ENCODE peak calls at places on chromosomes 5 and 9, in four cellular contexts. One of them, this sample, is unnamed.
A peak's percentile ranks its signal among the peaks of the same experiment; 100 is the strongest.

GRCh38 chr9:6304232-6304631 is 23.9 kb upstream of the TPD52L3 start:
- DNase-seq in AG04450: no peak
- DNase-seq in cardiac muscle cell: no peak
- DNase-seq in mammary epithelial cell: no peak
- DNase-seq in this sample: no peak

GRCh38 chr9:105672711-105673234 is 10.5 kb downstream of the TAL2 start:
- DNase-seq in AG04450: no peak
- DNase-seq in cardiac muscle cell: no peak
- DNase-seq in mammary epithelial cell: no peak
- DNase-seq in this sample: no peak

GRCh38 chr5:173837654-173838053 is 50.5 kb upstream of the CPEB4 start:
- DNase-seq in cardiac muscle cell: no peak
- DNase-seq in AG04450: no peak
- DNase-seq in mammary epithelial cell: no peak
- DNase-seq in this sample: no peak

GRCh38 chr9:94801685-94802084 is 75.2 kb downstream of the AOPEP start:
- DNase-seq in AG04450: no peak
- DNase-seq in mammary epithelial cell: peak; percentile 29
- DNase-seq in cardiac muscle cell: no peak
- DNase-seq in this sample: no peak

GRCh38 chr5:92519717-92520632 is 1061.0 kb downstream of the NR2F1-AS1 start:
- DNase-seq in AG04450: no peak
- DNase-seq in mammary epithelial cell: no peak
- DNase-seq in cardiac muscle cell: no peak
- DNase-seq in this sample: no peak

GRCh38 chr5:119515192-119515591 is 62.9 kb downstream of the HSD17B4 start:
- DNase-seq in mammary epithelial cell: no peak
- DNase-seq in cardiac muscle cell: no peak
- DNase-seq in AG04450: no peak
- DNase-seq in this sample: no peak

GRCh38 chr9:36935332-36935731 is 98.7 kb downstream of the PAX5 start:
- DNase-seq in AG04450: no peak
- DNase-seq in cardiac muscle cell: no peak
- DNase-seq in mammary epithelial cell: no peak
- DNase-seq in this sample: no peak

GRCh38 chr5:93805616-93806393 is 64.4 kb upstream of the POU5F2 start:
- DNase-seq in mammary epithelial cell: no peak
- DNase-seq in cardiac muscle cell: no peak
- DNase-seq in AG04450: no peak
- DNase-seq in this sample: no peak

GRCh38 chr5:141747152-141747640 is 65.2 kb upstream of the ARAP3 start:
- DNase-seq in mammary epithelial cell: peak; percentile 17
- DNase-seq in AG04450: no peak
- DNase-seq in cardiac muscle cell: peak; percentile 42
- DNase-seq in this sample: peak; percentile 70

GRCh38 chr5:62100201-62100600 is 205.8 kb upstream of the KIF2A start:
- DNase-seq in cardiac muscle cell: no peak
- DNase-seq in AG04450: no peak
- DNase-seq in mammary epithelial cell: peak; percentile 82
- DNase-seq in this sample: no peak

GRCh38 chr9:88651682-88652633 is 117.0 kb downstream of the NXNL2 start:
- DNase-seq in AG04450: peak; percentile 94
- DNase-seq in mammary epithelial cell: peak; percentile 98
- DNase-seq in cardiac muscle cell: no peak
- DNase-seq in this sample: peak; percentile 92

GRCh38 chr5:7808998-7809397 is 41.9 kb downstream of the CFAP90 start:
- DNase-seq in mammary epithelial cell: no peak
- DNase-seq in cardiac muscle cell: no peak
- DNase-seq in AG04450: no peak
- DNase-seq in this sample: no peak

GRCh38 chr9:125509476-125509875 is 197.5 kb downstream of the MAPKAP1 start:
- DNase-seq in cardiac muscle cell: peak; percentile 69
- DNase-seq in mammary epithelial cell: no peak
- DNase-seq in AG04450: peak; percentile 83
- DNase-seq in this sample: no peak

GRCh38 chr5:77210091-77211012 is at the start of gene PDE8B:
- DNase-seq in cardiac muscle cell: peak; percentile 23
- DNase-seq in mammary epithelial cell: no peak
- DNase-seq in AG04450: no peak
- DNase-seq in this sample: no peak

GRCh38 chr5:157827429-157827828 is 31.5 kb downstream of the CLINT1 start:
- DNase-seq in AG04450: no peak
- DNase-seq in mammary epithelial cell: no peak
- DNase-seq in cardiac muscle cell: no peak
- DNase-seq in this sample: no peak

GRCh38 chr5:56515011-56515410 is 281.9 kb upstream of the ANKRD55 start:
- DNase-seq in mammary epithelial cell: no peak
- DNase-seq in AG04450: no peak
- DNase-seq in cardiac muscle cell: no peak
- DNase-seq in this sample: no peak

GRCh38 chr9:81103597-81104471 is 585.5 kb downstream of the TLE1 start:
- DNase-seq in AG04450: no peak
- DNase-seq in cardiac muscle cell: no peak
- DNase-seq in mammary epithelial cell: no peak
- DNase-seq in this sample: no peak

GRCh38 chr5:111223790-111224560 is at the start of gene CAMK4:
- DNase-seq in mammary epithelial cell: peak; percentile 81
- DNase-seq in cardiac muscle cell: peak; percentile 85
- DNase-seq in AG04450: peak; percentile 23
- DNase-seq in this sample: peak; percentile 76

GRCh38 chr9:83965350-83966208 is 14.4 kb downstream of the HNRNPK start:
- DNase-seq in AG04450: no peak
- DNase-seq in cardiac muscle cell: no peak
- DNase-seq in mammary epithelial cell: no peak
- DNase-seq in this sample: no peak

GRCh38 chr9:83966209-83966582 is 13.8 kb downstream of the HNRNPK start:
- DNase-seq in cardiac muscle cell: no peak
- DNase-seq in mammary epithelial cell: no peak
- DNase-seq in AG04450: no peak
- DNase-seq in this sample: no peak

GRCh38 chr9:83967083-83967482 is 12.9 kb downstream of the HNRNPK start:
- DNase-seq in AG04450: no peak
- DNase-seq in mammary epithelial cell: no peak
- DNase-seq in cardiac muscle cell: no peak
- DNase-seq in this sample: no peak

GRCh38 chr9:83962165-83962564 is 17.9 kb downstream of the HNRNPK start:
- DNase-seq in AG04450: no peak
- DNase-seq in cardiac muscle cell: no peak
- DNase-seq in mammary epithelial cell: peak; percentile 48
- DNase-seq in this sample: no peak

GRCh38 chr9:83964973-83965349 is 15.1 kb downstream of the HNRNPK start:
- DNase-seq in AG04450: no peak
- DNase-seq in cardiac muscle cell: no peak
- DNase-seq in mammary epithelial cell: no peak
- DNase-seq in this sample: no peak
- H3K27ac ChIP-seq in AG04450: peak overlapping the region; percentile 40
- H3K27ac ChIP-seq in cardiac muscle cell: peak overlapping the region; percentile 13
- H3K27ac ChIP-seq in mammary epithelial cell: no peak overlapping the region
- H3K27ac ChIP-seq in this sample: no peak overlapping the region

GRCh38 chr5:1865486-1865885 is 17.2 kb downstream of the IRX4 start:
- DNase-seq in cardiac muscle cell: no peak
- DNase-seq in mammary epithelial cell: no peak
- DNase-seq in AG04450: no peak
- DNase-seq in this sample: no peak
- H3K9me3 ChIP-seq in cardiac muscle cell: no peaks in the 10 kb centered on the region
- H3K9me3 ChIP-seq in mammary epithelial cell: no peaks in the 10 kb centered on the region
- H3K9me3 ChIP-seq in AG04450: peaks cover 8% of the 10 kb centered on the region
- H3K9me3 ChIP-seq in this sample: no peaks in the 10 kb centered on the region

GRCh38 chr9:34185778-34186551 is 7.1 kb downstream of the UBAP1 start:
- DNase-seq in AG04450: peak; percentile 45
- DNase-seq in cardiac muscle cell: no peak
- DNase-seq in mammary epithelial cell: peak; percentile 97
- DNase-seq in this sample: peak; percentile 79
- H3K27ac ChIP-seq in AG04450: no peak overlapping the region
- H3K27ac ChIP-seq in cardiac muscle cell: peak overlapping the region; percentile 17
- H3K27ac ChIP-seq in mammary epithelial cell: peak overlapping the region; percentile 67
- H3K27ac ChIP-seq in this sample: peak overlapping the region; percentile 64

DNA sequence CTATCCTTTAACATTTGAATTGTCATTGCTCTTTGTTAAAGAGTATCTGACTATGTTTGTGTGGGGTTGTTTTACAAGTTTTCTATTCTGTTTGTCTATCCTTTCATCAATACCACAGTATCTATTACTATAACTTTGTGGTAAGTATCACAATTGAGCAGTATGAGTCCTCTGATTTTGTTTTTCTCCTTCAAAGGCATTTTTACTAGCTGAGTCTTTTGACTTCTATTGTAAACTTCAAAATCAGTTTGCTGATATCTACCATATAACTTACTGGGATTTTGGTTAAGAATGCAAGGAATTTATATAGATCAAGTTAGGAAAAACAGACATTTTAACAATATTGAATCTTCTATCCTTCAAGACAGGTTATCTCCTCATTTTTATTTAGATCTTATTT is 789.8 kb upstream of the PTPRD start:
- DNase-seq in cardiac muscle cell: no peak
- DNase-seq in AG04450: no peak
- DNase-seq in mammary epithelial cell: no peak
- DNase-seq in this sample: no peak
- H3K9me3 ChIP-seq in cardiac muscle cell: no peaks in the 10 kb centered on the region
- H3K9me3 ChIP-seq in AG04450: peaks cover 5% of the 10 kb centered on the region
- H3K9me3 ChIP-seq in mammary epithelial cell: peaks cover 7% of the 10 kb centered on the region
- H3K9me3 ChIP-seq in this sample: no peaks in the 10 kb centered on the region

GRCh38 chr9:92615790-92616189 is 54.1 kb downstream of the IPPK start:
- DNase-seq in mammary epithelial cell: no peak
- DNase-seq in cardiac muscle cell: no peak
- DNase-seq in AG04450: no peak
- DNase-seq in this sample: no peak
- H3K27ac ChIP-seq in mammary epithelial cell: no peak overlapping the region
- H3K27ac ChIP-seq in cardiac muscle cell: no peak overlapping the region
- H3K27ac ChIP-seq in AG04450: no peak overlapping the region
- H3K27ac ChIP-seq in this sample: peak overlapping the region; percentile 77

DNA sequence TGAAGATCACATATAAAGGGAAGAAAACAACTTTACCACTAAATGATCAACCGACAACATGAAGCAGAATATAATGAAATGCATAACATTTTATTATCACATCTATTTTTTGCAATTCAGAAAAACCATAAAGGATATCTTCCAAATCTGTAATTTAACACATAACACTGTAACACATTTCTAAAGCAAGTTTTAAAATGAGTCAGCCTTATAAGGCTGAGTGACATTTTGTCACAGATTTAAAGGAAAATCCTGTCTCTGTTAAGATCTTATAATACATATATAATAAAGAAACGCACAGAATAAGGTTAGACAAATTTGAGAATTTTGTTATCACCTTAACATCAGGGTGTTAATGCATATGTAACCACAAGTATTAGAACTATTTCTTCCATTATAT is 198.4 kb upstream of the RASA1 start:
- DNase-seq in cardiac muscle cell: no peak
- DNase-seq in AG04450: no peak
- DNase-seq in mammary epithelial cell: no peak
- DNase-seq in this sample: no peak
- H3K9me3 ChIP-seq in cardiac muscle cell: no peaks in the 10 kb centered on the region
- H3K9me3 ChIP-seq in AG04450: no peaks in the 10 kb centered on the region
- H3K9me3 ChIP-seq in mammary epithelial cell: no peaks in the 10 kb centered on the region
- H3K9me3 ChIP-seq in this sample: no peaks in the 10 kb centered on the region

DNA sequence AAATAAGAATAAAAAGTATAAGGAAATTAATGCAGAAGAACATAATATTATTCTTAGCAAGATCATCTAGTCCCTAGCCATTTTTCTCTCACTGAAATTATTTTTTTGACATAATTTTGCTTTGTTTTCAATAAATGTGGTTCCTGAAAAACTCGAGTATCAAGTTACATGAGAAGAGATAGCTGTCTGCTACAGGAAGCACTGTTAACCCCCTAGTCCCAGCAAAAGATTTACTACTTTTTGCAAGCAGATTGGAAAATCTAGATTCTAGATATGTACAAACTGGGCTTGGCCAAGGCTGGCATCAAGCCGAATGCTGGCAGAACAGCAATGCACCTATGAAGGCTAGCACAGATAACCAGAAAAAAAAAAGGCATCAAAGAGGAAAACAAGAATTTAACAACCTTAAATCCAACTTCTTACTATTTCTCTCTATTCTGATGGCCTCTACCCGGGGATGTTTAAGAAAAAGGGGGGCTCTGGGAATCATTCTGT is 21.9 kb upstream of the ISCA1 start:
- DNase-seq in AG04450: no peak
- DNase-seq in mammary epithelial cell: no peak
- DNase-seq in cardiac muscle cell: no peak
- DNase-seq in this sample: no peak
- H3K27ac ChIP-seq in AG04450: no peak overlapping the region
- H3K27ac ChIP-seq in mammary epithelial cell: no peak overlapping the region
- H3K27ac ChIP-seq in cardiac muscle cell: no peak overlapping the region
- H3K27ac ChIP-seq in this sample: no peak overlapping the region

GRCh38 chr5:12586406-12586805 is 682.2 kb upstream of the CTNND2 start:
- DNase-seq in mammary epithelial cell: no peak
- DNase-seq in AG04450: no peak
- DNase-seq in cardiac muscle cell: no peak
- DNase-seq in this sample: no peak

GRCh38 chr5:12592228-12592627 is 688.0 kb upstream of the CTNND2 start:
- DNase-seq in mammary epithelial cell: no peak
- DNase-seq in AG04450: no peak
- DNase-seq in cardiac muscle cell: no peak
- DNase-seq in this sample: no peak
- H3K9me3 ChIP-seq in mammary epithelial cell: no peaks in the 10 kb centered on the region
- H3K9me3 ChIP-seq in AG04450: peaks cover 7% of the 10 kb centered on the region
- H3K9me3 ChIP-seq in cardiac muscle cell: no peaks in the 10 kb centered on the region
- H3K9me3 ChIP-seq in this sample: no peaks in the 10 kb centered on the region